ENCODE peak calls at places on chromosomes 6 and 20, in eight cellular contexts. E is hepatocyte, S is right lobe of liver, L is dorsolateral prefrontal cortex, I is endothelial cell, Y is testis, V is WERI-Rb-1, W is K562. H is an unnamed sample.

GRCh38 chr6:52500268-52501129 is 76.4 kb downstream of the TRAM2 start:
- DNase-seq in W (no peak), S (no peak), L (no peak), E (no peak), V (no peak), I (no peak), Y (no peak), H (no peak)

GRCh38 chr6:42896178-42896719 is 16.8 kb downstream of the RPL7L1 start:
- DNase-seq in Y (no peak), W (no peak), E (no peak), L (no peak), S (no peak), I (no peak), V (no peak), H (no peak)

GRCh38 chr6:13012271-13012670 is 295.7 kb downstream of the PHACTR1 start:
- DNase-seq in E (no peak), L (no peak), V (no peak), I (no peak), S (no peak), W (no peak), Y (no peak), H (no peak)

GRCh38 chr20:60136640-60137411 is 178.6 kb downstream of the CDH26 start:
- DNase-seq in S (no peak), W (no peak), L (no peak), E (no peak), I (no peak), V (no peak), Y (no peak), H (no peak)

GRCh38 chr6:159117031-159117430 is 52.2 kb upstream of the FNDC1 start:
- DNase-seq in I (no peak), W (no peak), E (no peak), V (no peak), L (peak), S (no peak), Y (peak), H (no peak)

GRCh38 chr6:87341899-87342298 is 2.7 kb upstream of the C6orf163 start:
- DNase-seq in E (no peak), I (no peak), W (no peak), Y (no peak), L (no peak), V (no peak), S (no peak), H (no peak)

GRCh38 chr20:2114560-2114959 is 12.9 kb downstream of the STK35 start:
- DNase-seq in W (no peak), V (no peak), Y (no peak), S (no peak), E (no peak), L (no peak), I (no peak), H (no peak)

GRCh38 chr20:58921564-58921963 is 59.5 kb upstream of the NELFCD start:
- DNase-seq in S (no peak), W (no peak), Y (no peak), V (no peak), E (no peak), I (no peak), L (no peak), H (no peak)

GRCh38 chr6:139625998-139626975 is 251.8 kb upstream of the CITED2 start:
- DNase-seq in W (no peak), I (no peak), V (no peak), E (no peak), S (peak), L (no peak), Y (no peak), H (no peak)

GRCh38 chr6:134295953-134296553 is 21.9 kb downstream of the SGK1 start:
- DNase-seq in L (peak), W (peak), Y (peak), I (no peak), V (no peak), E (peak), S (no peak), H (no peak)

GRCh38 chr6:124888581-124889371 is 73.5 kb upstream of the RNF217 start:
- DNase-seq in W (no peak), S (no peak), I (no peak), E (no peak), V (no peak), L (no peak), Y (no peak), H (no peak)

GRCh38 chr6:158538741-158539140 is 21.1 kb upstream of the TMEM181 start:
- DNase-seq in V (no peak), I (no peak), Y (no peak), W (no peak), L (no peak), S (no peak), E (no peak), H (no peak)

GRCh38 chr6:142458857-142459256 is 157.1 kb downstream of the ADGRG6 start:
- DNase-seq in E (no peak), I (no peak), L (no peak), V (no peak), Y (no peak), S (no peak), W (no peak), H (no peak)

GRCh38 chr6:142459267-142459666 is 157.5 kb downstream of the ADGRG6 start:
- DNase-seq in E (no peak), Y (no peak), I (no peak), S (no peak), L (no peak), V (no peak), W (no peak), H (no peak)

GRCh38 chr6:142463988-142464387 is 162.2 kb downstream of the ADGRG6 start:
- DNase-seq in L (no peak), Y (no peak), S (no peak), I (no peak), V (no peak), W (no peak), E (no peak), H (no peak)

GRCh38 chr6:142457638-142458406 is 156.0 kb downstream of the ADGRG6 start:
- DNase-seq in L (no peak), S (no peak), Y (no peak), W (no peak), E (no peak), V (no peak), I (no peak), H (no peak)

GRCh38 chr6:142462260-142462659 is 160.5 kb downstream of the ADGRG6 start:
- DNase-seq in I (no peak), E (no peak), W (no peak), V (peak), L (no peak), S (no peak), Y (no peak), H (no peak)
- TF ChIP-seq CTCF in I (no peak), E (peak), W (no peak), V (peak), L (no peak), S (peak), Y (no peak), H (peak)

DNA sequence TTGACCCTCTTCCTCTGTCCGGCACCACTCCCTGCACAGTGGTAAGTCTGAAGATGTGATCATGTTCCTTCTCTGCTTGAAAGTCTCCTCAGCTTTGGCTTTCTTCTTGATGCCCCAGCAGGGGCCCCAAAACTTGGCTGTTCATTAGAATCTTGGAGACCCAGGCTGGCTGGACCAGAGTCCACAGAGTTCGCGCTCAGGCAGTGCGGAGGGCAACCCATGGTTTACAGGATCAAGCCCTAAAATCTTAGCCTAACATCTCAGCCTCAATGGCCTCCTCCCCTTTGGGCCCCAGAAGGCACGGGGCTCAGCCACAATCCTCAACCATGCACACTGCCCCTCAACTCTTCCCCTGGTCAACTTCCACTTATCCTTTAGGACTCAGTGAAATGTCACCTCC is 72.9 kb upstream of the GTSF1L start:
- DNase-seq in E (no peak), Y (no peak), W (no peak), I (no peak), L (no peak), V (no peak), S (no peak), H (no peak)
- TF ChIP-seq CTCF in E (no peak), Y (no peak), W (no peak), I (no peak), L (no peak), V (no peak), S (no peak), H (no peak)

GRCh38 chr6:46490425-46491200 is 636 bp downstream of the RCAN2 start:
- DNase-seq in Y (peak), W (peak), S (no peak), L (peak), E (peak), I (peak), V (peak), H (no peak)
- TF ChIP-seq CTCF in Y (no peak), W (no peak), S (peak), L (peak), E (peak), I (peak), V (peak), H (peak)

GRCh38 chr6:60668428-60668827 is 1617.6 kb downstream of the KHDRBS2 start:
- DNase-seq in W (no peak), L (no peak), V (no peak), Y (no peak), E (peak), I (no peak), S (no peak), H (no peak)

GRCh38 chr6:60670036-60670435 is 1616.0 kb downstream of the KHDRBS2 start:
- DNase-seq in L (no peak), Y (no peak), S (no peak), V (no peak), I (no peak), W (no peak), E (no peak), H (no peak)

GRCh38 chr6:60671369-60671768 is 1614.7 kb downstream of the KHDRBS2 start:
- DNase-seq in V (no peak), L (no peak), E (no peak), W (no peak), Y (no peak), I (no peak), S (no peak), H (no peak)
- TF ChIP-seq CTCF in V (no peak), L (no peak), E (no peak), W (no peak), Y (no peak), I (no peak), S (no peak), H (no peak)

H was measured in chondrocyte.